ENCODE peak calls at places on chromosomes 2 and 18, in eight cellular contexts. X, M, I, Y, U, Q, B and H are unnamed samples.

GRCh38 chr2:186126181-186126580 is 359.9 kb upstream of the ZC3H15 start:
- DNase-seq in X (no peak), M (no peak), I (no peak), Y (no peak), U (no peak), Q (no peak), B (peak), H (peak)

GRCh38 chr2:47201224-47201623 is 46.1 kb upstream of the STPG4 start:
- DNase-seq in X (no peak), M (no peak), I (peak), Y (no peak), U (peak), Q (peak), B (peak), H (no peak)

GRCh38 chr2:173831312-173832229 is 133.6 kb downstream of the SP3 start:
- DNase-seq in X (peak), M (peak), I (peak), Y (no peak), U (peak), Q (peak), B (no peak), H (peak)

GRCh38 chr2:100812141-100812540 is 7.8 kb upstream of the NPAS2 start:
- DNase-seq in X (no peak), M (no peak), I (no peak), Y (no peak), U (no peak), Q (no peak), B (no peak), H (no peak)

GRCh38 chr18:48605408-48605845 is 66.6 kb downstream of the CTIF start:
- DNase-seq in X (no peak), M (no peak), I (no peak), Y (no peak), U (peak), Q (peak), B (peak), H (no peak)

GRCh38 chr2:67389788-67390187 is 7.3 kb upstream of the ETAA1 start:
- DNase-seq in X (no peak), M (no peak), I (no peak), Y (no peak), U (no peak), Q (no peak), B (no peak), H (no peak)

GRCh38 chr2:159131882-159132281 is 154.6 kb downstream of the WDSUB1 start:
- DNase-seq in X (no peak), M (peak), I (peak), Y (no peak), U (peak), Q (peak), B (peak), H (peak)

GRCh38 chr2:10668402-10669012 is 21.3 kb downstream of the NOL10 start:
- DNase-seq in X (no peak), M (peak), I (peak), Y (peak), U (peak), Q (peak), B (peak), H (peak)

GRCh38 chr18:23105030-23105429 is 30.3 kb upstream of the CABLES1 start:
- DNase-seq in X (no peak), M (no peak), I (no peak), Y (no peak), U (no peak), Q (no peak), B (peak), H (no peak)

GRCh38 chr18:7619676-7620075 is 52.6 kb downstream of the PTPRM start:
- DNase-seq in X (no peak), M (no peak), I (peak), Y (no peak), U (no peak), Q (no peak), B (no peak), H (no peak)
- H3K4me3 ChIP-seq in X (no peak), M (no peak), I (peak), Y (no peak), U (no peak), Q (no peak), B (no peak), H (no peak)

DNA sequence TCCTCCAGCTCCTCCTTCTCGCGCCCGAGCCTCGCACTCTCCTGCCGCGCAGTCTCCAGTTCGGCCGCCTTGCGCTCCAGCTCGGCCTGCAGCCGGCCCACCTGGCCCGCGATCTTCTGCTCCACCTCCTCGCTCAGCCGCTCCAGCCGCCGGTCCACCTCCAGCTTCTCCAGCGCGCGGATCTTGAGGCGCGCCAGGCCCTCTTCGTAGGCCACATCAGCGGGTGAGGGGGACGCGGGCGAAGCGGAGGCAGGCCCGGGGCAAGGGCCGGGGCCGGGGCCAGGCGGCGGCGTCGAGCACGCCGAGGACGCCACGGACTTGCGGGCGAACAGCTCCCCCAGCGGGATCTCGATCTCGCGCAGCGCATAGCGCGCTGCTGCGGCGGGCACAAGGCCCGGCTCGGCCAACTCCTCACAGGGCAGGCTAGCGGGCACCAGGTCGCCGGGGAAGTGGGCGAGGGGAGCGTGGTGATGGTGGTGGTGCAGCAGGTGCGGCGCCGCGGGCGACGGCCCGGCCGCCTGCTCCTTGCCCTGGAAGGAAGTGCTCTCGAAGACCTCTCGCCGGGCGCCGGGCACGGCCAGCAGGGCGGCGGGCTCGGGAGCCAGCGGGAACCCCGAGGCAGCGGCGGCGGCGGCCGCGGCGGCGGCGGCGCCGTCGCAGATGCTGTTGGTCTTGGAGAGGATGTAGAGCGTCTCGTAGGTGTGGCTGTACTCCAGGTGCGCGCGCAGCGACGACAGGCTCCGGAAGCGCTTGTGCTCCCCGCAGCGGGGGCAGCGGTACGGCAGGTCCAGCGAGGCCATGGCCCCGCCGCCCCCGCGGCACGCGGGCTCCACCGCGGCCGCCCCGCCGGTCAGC is 15.2 kb downstream of the FBXO41 start:
- DNase-seq in X (peak), M (no peak), I (no peak), Y (peak), U (peak), Q (no peak), B (peak), H (no peak)
- H3K4me3 ChIP-seq in X (peak), M (peak), I (no peak), Y (peak), U (no peak), Q (peak), B (peak), H (peak)

GRCh38 chr2:85628658-85629057 is 12.7 kb downstream of the USP39 start:
- DNase-seq in X (no peak), M (no peak), I (no peak), Y (no peak), U (no peak), Q (peak), B (no peak), H (no peak)
- H3K4me3 ChIP-seq in X (no peak), M (no peak), I (no peak), Y (no peak), U (no peak), Q (no peak), B (no peak), H (no peak)

DNA sequence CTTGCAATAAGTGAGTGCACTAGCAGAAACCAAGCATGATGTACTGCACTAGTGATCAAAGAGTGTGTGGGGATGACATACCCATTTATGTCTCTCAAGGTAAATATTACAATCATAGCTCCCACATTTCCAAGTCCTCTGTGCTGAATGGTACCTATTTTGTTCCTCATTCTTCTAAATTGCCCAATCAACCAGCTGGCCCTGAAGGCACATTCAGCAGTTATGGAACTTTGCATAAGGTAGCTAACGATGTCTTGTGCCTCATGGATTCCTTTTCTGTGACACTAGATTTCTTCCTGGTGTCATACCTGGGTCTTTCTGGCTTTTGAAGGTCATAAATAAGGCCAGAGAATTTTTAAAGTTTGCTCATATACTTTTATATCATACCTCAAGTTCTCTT is 963.0 kb downstream of the SLC4A3 start:
- DNase-seq in X (no peak), M (no peak), I (no peak), Y (no peak), U (no peak), Q (no peak), B (no peak), H (no peak)
- H3K4me3 ChIP-seq in X (no peak), M (no peak), I (no peak), Y (no peak), U (no peak), Q (no peak), B (no peak), H (no peak)

DNA sequence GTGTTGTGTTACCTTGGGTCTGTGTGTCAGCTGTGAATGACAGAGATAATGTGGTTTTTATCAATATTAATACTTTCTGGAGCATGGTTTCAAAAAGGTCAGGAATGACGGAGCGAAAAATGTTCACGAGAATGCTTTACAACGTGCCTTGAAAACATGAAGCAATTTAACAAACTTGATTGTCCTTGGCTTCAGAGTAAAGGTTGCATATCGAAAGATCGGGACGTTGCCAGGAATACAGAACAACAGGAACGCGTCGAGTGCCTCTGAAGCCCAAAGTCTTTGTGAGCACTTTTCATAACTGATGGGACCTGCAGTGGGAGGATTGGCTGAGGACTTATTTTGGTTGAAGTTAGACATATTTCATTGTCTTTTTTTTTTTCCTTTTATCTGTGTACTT is 206.1 kb downstream of the ZNF407 start:
- DNase-seq in X (no peak), M (no peak), I (no peak), Y (no peak), U (no peak), Q (no peak), B (no peak), H (no peak)
- H3K4me3 ChIP-seq in X (no peak), M (no peak), I (no peak), Y (no peak), U (no peak), Q (no peak), B (no peak), H (no peak)